ENCODE peak calls at places on chromosome 1, in six cellular contexts. W is breast epithelium, P is adrenal gland, I is pancreas, O is neural progenitor cell, U is uterus. X is an unnamed sample.

GRCh38 chr1:26072305-26072704 is 4.9 kb upstream of the TRIM63 start:
- DNase-seq in W (no peak), P (peak; percentile 32), I (peak; percentile 88), O (no peak), U (no peak), X (no peak)

GRCh38 chr1:2335721-2336475 is 55.5 kb downstream of the MORN1 start:
- DNase-seq in W (no peak), P (no peak), I (no peak), O (no peak), U (no peak), X (no peak)

GRCh38 chr1:205493241-205494085 is 11.0 kb upstream of the CDK18 start:
- DNase-seq in W (no peak), P (peak; percentile 58), I (no peak), O (no peak), U (peak; percentile 66), X (no peak)

GRCh38 chr1:25990702-25991395 is 7.0 kb downstream of the PAFAH2 start:
- DNase-seq in W (no peak), P (no peak), I (no peak), O (no peak), U (no peak), X (no peak)

GRCh38 chr1:110888049-110888448 is 15.1 kb downstream of the CD53 start:
- DNase-seq in W (no peak), P (no peak), I (no peak), O (no peak), U (no peak), X (no peak)

GRCh38 chr1:20141466-20141865 is 2.3 kb downstream of the PLA2G2F start:
- DNase-seq in W (no peak), P (no peak), I (no peak), O (no peak), U (no peak), X (no peak)

GRCh38 chr1:204294371-204294770 is 65.4 kb downstream of the PLEKHA6 start:
- DNase-seq in W (no peak), P (peak; percentile 62), I (no peak), O (no peak), U (peak; percentile 78), X (no peak)

GRCh38 chr1:55212349-55213028 is 2.7 kb downstream of the USP24 start:
- DNase-seq in W (no peak), P (no peak), I (no peak), O (no peak), U (no peak), X (no peak)

GRCh38 chr1:186194107-186194756 is 180.8 kb downstream of the TPR start:
- DNase-seq in W (no peak), P (no peak), I (no peak), O (no peak), U (no peak), X (peak; percentile 47)

GRCh38 chr1:56151402-56151801 is 428.0 kb downstream of the PLPP3 start:
- DNase-seq in W (no peak), P (no peak), I (no peak), O (no peak), U (no peak), X (no peak)

GRCh38 chr1:225689882-225690459 is 37.0 kb upstream of the ENAH start:
- DNase-seq in W (no peak), P (no peak), I (no peak), O (no peak), U (no peak), X (no peak)

GRCh38 chr1:2098301-2098698 is 48.1 kb downstream of the PRKCZ start:
- DNase-seq in W (no peak), P (no peak), I (no peak), O (no peak), U (no peak), X (no peak)

GRCh38 chr1:9121891-9122409 is 7.0 kb downstream of the GPR157 start:
- DNase-seq in W (no peak), P (no peak), I (no peak), O (no peak), U (no peak), X (peak; percentile 54)

GRCh38 chr1:230891413-230891812 is 23.1 kb upstream of the C1orf198 start:
- DNase-seq in W (no peak), P (no peak), I (no peak), O (peak; percentile 71), U (no peak), X (no peak)

GRCh38 chr1:160752926-160753325 is 13.9 kb downstream of the SLAMF7 start:
- DNase-seq in W (no peak), P (peak; percentile 35), I (no peak), O (no peak), U (no peak), X (no peak)

GRCh38 chr1:84061336-84061735 is 62.4 kb upstream of the TTLL7 start:
- DNase-seq in W (no peak), P (no peak), I (no peak), O (no peak), U (no peak), X (no peak)

GRCh38 chr1:193709607-193710006 is 523.2 kb upstream of the B3GALT2 start:
- DNase-seq in W (no peak), P (no peak), I (no peak), O (no peak), U (no peak), X (no peak)

GRCh38 chr1:18936471-18936813 is 20.0 kb downstream of the IFFO2 start:
- DNase-seq in W (no peak), P (no peak), I (no peak), O (no peak), U (no peak), X (no peak)

GRCh38 chr1:205518616-205519540 is 14.4 kb downstream of the CDK18 start:
- DNase-seq in W (no peak), P (no peak), I (peak; percentile 50), O (no peak), U (no peak), X (no peak)

GRCh38 chr1:58870298-58870676 is 86.4 kb upstream of the JUN start:
- DNase-seq in W (no peak), P (no peak), I (no peak), O (no peak), U (no peak), X (no peak)

GRCh38 chr1:43573066-43573799 is 42.5 kb downstream of the PTPRF start:
- DNase-seq in W (no peak), P (no peak), I (no peak), O (peak; percentile 42), U (no peak), X (no peak)

GRCh38 chr1:185008746-185009360 is 34.5 kb upstream of the NIBAN1 start:
- DNase-seq in W (no peak), P (no peak), I (no peak), O (no peak), U (no peak), X (no peak)

DNA sequence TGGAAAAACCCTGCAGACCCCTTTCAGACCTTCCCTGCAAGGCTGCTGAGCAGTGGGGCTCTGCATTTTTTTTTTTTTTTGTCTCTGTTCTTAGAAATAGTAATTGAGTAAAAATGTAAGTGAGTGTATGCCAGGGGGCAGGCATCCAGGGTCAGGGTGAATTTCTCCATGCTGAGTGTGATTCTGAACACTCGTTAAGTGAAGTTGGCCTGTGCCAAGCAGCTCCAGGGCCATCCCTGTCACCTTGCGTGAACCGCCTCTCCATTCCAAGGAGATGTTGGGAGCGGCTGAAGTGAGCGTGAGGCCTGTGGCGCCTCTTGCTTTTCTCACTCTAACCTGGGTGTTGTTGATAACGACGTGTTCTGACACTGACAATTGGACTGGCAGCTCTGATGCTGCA is 20.5 kb downstream of the TGFB2 start:
- DNase-seq in W (no peak), P (no peak), I (no peak), O (no peak), U (peak; percentile 48), X (no peak)
- H3K36me3 ChIP-seq in W (no peaks in the 10 kb centered on the region), P (no peaks in the 10 kb centered on the region), I (no peaks in the 10 kb centered on the region), O (no peaks in the 10 kb centered on the region), U (no peaks in the 10 kb centered on the region), X (no peaks in the 10 kb centered on the region)

GRCh38 chr1:39214998-39215873 is 10.7 kb downstream of the MACF1 start:
- DNase-seq in W (no peak), P (no peak), I (no peak), O (peak; percentile 9), U (no peak), X (peak; percentile 60)
- TF ChIP-seq CTCF in W (no peak), P (no peak), I (no peak), O (no peak), U (no peak), X (no peak)

GRCh38 chr1:116425987-116426386 is 52.9 kb downstream of the ATP1A1 start:
- DNase-seq in W (no peak), P (no peak), I (no peak), O (no peak), U (no peak), X (no peak)

GRCh38 chr1:116424863-116425262 is 51.8 kb downstream of the ATP1A1 start:
- DNase-seq in W (no peak), P (no peak), I (no peak), O (no peak), U (no peak), X (no peak)

GRCh38 chr1:116428600-116428999 is 55.6 kb downstream of the ATP1A1 start:
- DNase-seq in W (no peak), P (no peak), I (no peak), O (no peak), U (no peak), X (no peak)

GRCh38 chr1:116424438-116424837 is 51.4 kb downstream of the ATP1A1 start:
- DNase-seq in W (no peak), P (no peak), I (no peak), O (no peak), U (no peak), X (no peak)

DNA sequence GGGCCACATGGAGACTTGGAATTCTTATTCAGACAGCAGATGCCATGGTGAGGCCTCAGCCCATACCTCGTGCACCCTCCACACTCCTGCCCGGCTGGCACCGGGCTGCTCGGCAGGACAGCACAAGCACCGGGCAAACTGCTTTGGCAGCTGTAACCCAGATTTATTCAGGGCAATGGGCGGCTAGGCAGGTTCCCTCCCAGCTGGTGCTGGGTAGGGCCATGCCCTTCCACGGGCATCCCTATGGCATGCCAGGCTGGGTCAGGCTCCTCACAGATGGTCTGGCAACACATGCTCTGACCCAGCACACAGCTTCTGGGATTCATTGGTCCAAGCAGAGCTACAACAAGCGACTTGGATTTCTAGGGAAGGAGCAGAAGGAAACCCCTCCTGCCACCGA is 53.4 kb downstream of the ATP1A1 start:
- DNase-seq in W (no peak), P (no peak), I (no peak), O (no peak), U (no peak), X (no peak)
- H3K4me3 ChIP-seq in W (no peak overlapping the region), P (no peak overlapping the region), I (no peak overlapping the region), O (no peak overlapping the region), U (no peak overlapping the region), X (no peak overlapping the region)

GRCh38 chr1:67405473-67406245 is 24.5 kb downstream of the SERBP1 start:
- DNase-seq in W (no peak), P (no peak), I (no peak), O (no peak), U (no peak), X (no peak)

GRCh38 chr1:67407498-67407897 is 22.7 kb downstream of the SERBP1 start:
- DNase-seq in W (no peak), P (no peak), I (no peak), O (no peak), U (no peak), X (no peak)

GRCh38 chr1:67404212-67404620 is 26.0 kb downstream of the SERBP1 start:
- DNase-seq in W (no peak), P (no peak), I (no peak), O (no peak), U (no peak), X (no peak)

DNA sequence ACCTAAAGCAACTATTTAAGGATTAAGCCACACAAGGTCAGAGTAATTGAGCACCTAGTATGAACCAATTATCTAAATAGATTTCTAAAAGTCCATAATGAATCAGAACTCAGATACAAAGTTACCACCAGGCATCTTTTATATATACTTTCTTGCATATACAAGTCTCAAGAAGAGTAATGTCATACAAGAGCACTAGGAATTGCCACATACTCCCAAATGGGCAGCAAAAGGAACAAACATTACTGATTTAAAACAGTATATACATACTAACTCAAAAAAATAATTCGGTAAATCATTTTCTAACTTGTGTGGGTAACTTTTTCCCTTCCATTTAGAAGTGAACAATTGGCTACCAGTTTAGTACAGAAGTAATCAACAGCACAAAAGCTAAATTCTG is 22.1 kb downstream of the SERBP1 start:
- DNase-seq in W (no peak), P (no peak), I (no peak), O (no peak), U (no peak), X (no peak)
- H3K36me3 ChIP-seq in W (no peaks in the 10 kb centered on the region), P (peaks cover 29% of the 10 kb centered on the region), I (no peaks in the 10 kb centered on the region), O (peaks cover 22% of the 10 kb centered on the region), U (no peaks in the 10 kb centered on the region), X (no peaks in the 10 kb centered on the region)

X was measured in GM06990.